ENCODE peak calls at places on chromosomes 2 and 18, in ten cellular contexts. B, T, G, D, F, R, W, Q, X and L are unnamed samples.

GRCh38 chr2:61549546-61549945 is 11.4 kb upstream of the XPO1 start:
- DNase-seq in B (no peak), T (peak), G (no peak), D (no peak), F (no peak), R (no peak), W (no peak), Q (no peak), X (no peak), L (no peak)

GRCh38 chr18:23969664-23970063 is 44.9 kb upstream of the TTC39C start:
- DNase-seq in B (no peak), T (no peak), G (no peak), D (no peak), F (no peak), R (no peak), W (no peak), Q (no peak), X (no peak), L (no peak)

GRCh38 chr2:51018145-51018544 is 13.8 kb downstream of the NRXN1 start:
- DNase-seq in B (no peak), T (no peak), G (no peak), D (no peak), F (no peak), R (no peak), W (no peak), Q (no peak), X (no peak), L (no peak)

GRCh38 chr2:24201496-24201895 is 26.6 kb downstream of the FAM228A start:
- DNase-seq in B (no peak), T (no peak), G (no peak), D (no peak), F (no peak), R (no peak), W (no peak), Q (no peak), X (no peak), L (no peak)

GRCh38 chr2:168718622-168719021 is 83.8 kb upstream of the NOSTRIN start:
- DNase-seq in B (no peak), T (no peak), G (no peak), D (no peak), F (no peak), R (no peak), W (no peak), Q (no peak), X (no peak), L (no peak)

GRCh38 chr2:45595724-45596435 is 15.2 kb downstream of the SRBD1 start:
- DNase-seq in B (no peak), T (no peak), G (peak), D (no peak), F (peak), R (no peak), W (peak), Q (no peak), X (peak), L (no peak)

GRCh38 chr2:149465873-149466272 is 121.7 kb downstream of the MMADHC start:
- DNase-seq in B (no peak), T (no peak), G (no peak), D (no peak), F (no peak), R (no peak), W (no peak), Q (no peak), X (no peak), L (no peak)

GRCh38 chr2:10331702-10332401 is 29.1 kb downstream of the HPCAL1 start:
- DNase-seq in B (peak), T (no peak), G (no peak), D (no peak), F (peak), R (no peak), W (no peak), Q (no peak), X (no peak), L (no peak)

GRCh38 chr18:59910967-59911366 is 11.2 kb downstream of the PMAIP1 start:
- DNase-seq in B (no peak), T (no peak), G (no peak), D (no peak), F (no peak), R (no peak), W (no peak), Q (peak), X (no peak), L (no peak)

GRCh38 chr2:204678031-204678430 is 132.8 kb downstream of the PARD3B start:
- DNase-seq in B (no peak), T (no peak), G (no peak), D (no peak), F (no peak), R (no peak), W (no peak), Q (no peak), X (no peak), L (no peak)

GRCh38 chr2:30705056-30705455 is 102.2 kb downstream of the CAPN13 start:
- DNase-seq in B (no peak), T (no peak), G (no peak), D (no peak), F (no peak), R (no peak), W (no peak), Q (no peak), X (no peak), L (no peak)

GRCh38 chr18:25467226-25468065 is 115.5 kb upstream of the ZNF521 start:
- DNase-seq in B (no peak), T (no peak), G (no peak), D (no peak), F (no peak), R (no peak), W (no peak), Q (no peak), X (no peak), L (no peak)

GRCh38 chr2:231715988-231716616 is 7.8 kb downstream of the PTMA start:
- DNase-seq in B (no peak), T (no peak), G (no peak), D (no peak), F (no peak), R (no peak), W (no peak), Q (no peak), X (no peak), L (no peak)

GRCh38 chr2:8682719-8683667 is 1.1 kb downstream of the ID2 start:
- DNase-seq in B (peak), T (no peak), G (no peak), D (peak), F (peak), R (no peak), W (peak), Q (peak), X (peak), L (peak)

GRCh38 chr2:169670215-169670651 is 24.0 kb downstream of the CFAP210 start:
- DNase-seq in B (no peak), T (no peak), G (no peak), D (no peak), F (no peak), R (no peak), W (no peak), Q (no peak), X (no peak), L (no peak)

GRCh38 chr2:69241664-69242063 is 145.4 kb downstream of the GFPT1 start:
- DNase-seq in B (no peak), T (no peak), G (no peak), D (no peak), F (no peak), R (no peak), W (no peak), Q (no peak), X (no peak), L (no peak)

GRCh38 chr2:8004250-8004681 is 677.6 kb upstream of the ID2 start:
- DNase-seq in B (no peak), T (no peak), G (no peak), D (peak), F (peak), R (no peak), W (peak), Q (no peak), X (peak), L (peak)

GRCh38 chr2:74528600-74529356 is 728 bp downstream of the AUP1 start:
- DNase-seq in B (peak), T (no peak), G (no peak), D (no peak), F (peak), R (no peak), W (no peak), Q (no peak), X (no peak), L (no peak)

GRCh38 chr2:74531666-74532065 is 1.9 kb downstream of the HTRA2 start:
- DNase-seq in B (no peak), T (no peak), G (no peak), D (no peak), F (no peak), R (no peak), W (no peak), Q (no peak), X (no peak), L (no peak)

GRCh38 chr2:74530239-74531161 is 767 bp downstream of the HTRA2 start:
- DNase-seq in B (peak), T (no peak), G (no peak), D (no peak), F (peak), R (no peak), W (no peak), Q (no peak), X (peak), L (no peak)

GRCh38 chr2:74527741-74528140 is 1.7 kb upstream of the DQX1 start:
- DNase-seq in B (no peak), T (no peak), G (no peak), D (no peak), F (no peak), R (no peak), W (no peak), Q (no peak), X (no peak), L (no peak)

DNA sequence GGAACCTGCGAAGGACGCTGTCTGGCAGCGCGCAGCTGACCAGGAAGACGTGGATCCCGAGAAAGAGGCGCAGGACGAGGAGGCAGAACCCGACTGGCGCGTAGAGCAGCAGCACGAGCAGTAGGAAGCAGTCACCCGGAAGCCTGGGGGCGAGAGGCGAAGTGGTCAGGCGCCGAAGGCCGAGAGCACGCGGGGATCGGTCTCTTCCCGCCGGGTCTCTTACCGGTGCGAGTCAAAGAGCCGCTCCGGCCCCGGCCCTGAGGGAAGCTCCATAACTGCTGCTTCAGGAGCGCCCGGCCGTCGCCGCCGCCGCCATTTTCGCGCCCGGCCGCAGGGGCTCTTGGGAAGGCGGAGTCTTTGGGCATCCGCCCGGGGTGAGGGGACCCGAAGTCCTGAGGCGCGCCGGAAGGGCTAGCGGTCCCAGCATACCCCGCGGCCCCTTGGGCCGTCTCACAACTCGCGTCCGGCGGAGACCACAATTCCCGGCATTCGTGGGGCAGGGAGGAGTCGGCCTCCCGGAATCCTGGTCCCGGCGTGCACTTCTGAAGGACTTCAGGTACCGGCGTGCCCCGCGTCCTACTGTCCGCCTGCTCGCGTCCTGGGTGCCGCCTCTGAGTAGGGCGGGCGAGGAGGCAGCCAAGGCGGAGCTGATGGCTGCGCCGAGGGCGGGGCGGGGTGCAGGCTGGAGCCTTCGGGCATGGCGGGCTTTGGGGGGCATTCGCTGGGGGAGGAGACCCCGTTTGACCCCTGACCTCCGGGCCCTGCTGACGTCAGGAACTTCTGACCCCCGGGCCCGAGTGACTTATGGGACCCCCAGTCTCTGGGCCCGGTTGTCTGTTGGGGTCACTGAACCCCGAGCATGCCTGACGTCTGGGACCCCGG is at the start of the genes AUP1 and HTRA2:
- DNase-seq in B (peak), T (peak), G (peak), D (peak), F (peak), R (peak), W (peak), Q (peak), X (peak), L (peak)
- TF ChIP-seq POLR2A in B (peak), T (peak), G (peak), D (peak), F (peak), R (no peak), W (peak), Q (peak), X (no peak), L (peak)

DNA sequence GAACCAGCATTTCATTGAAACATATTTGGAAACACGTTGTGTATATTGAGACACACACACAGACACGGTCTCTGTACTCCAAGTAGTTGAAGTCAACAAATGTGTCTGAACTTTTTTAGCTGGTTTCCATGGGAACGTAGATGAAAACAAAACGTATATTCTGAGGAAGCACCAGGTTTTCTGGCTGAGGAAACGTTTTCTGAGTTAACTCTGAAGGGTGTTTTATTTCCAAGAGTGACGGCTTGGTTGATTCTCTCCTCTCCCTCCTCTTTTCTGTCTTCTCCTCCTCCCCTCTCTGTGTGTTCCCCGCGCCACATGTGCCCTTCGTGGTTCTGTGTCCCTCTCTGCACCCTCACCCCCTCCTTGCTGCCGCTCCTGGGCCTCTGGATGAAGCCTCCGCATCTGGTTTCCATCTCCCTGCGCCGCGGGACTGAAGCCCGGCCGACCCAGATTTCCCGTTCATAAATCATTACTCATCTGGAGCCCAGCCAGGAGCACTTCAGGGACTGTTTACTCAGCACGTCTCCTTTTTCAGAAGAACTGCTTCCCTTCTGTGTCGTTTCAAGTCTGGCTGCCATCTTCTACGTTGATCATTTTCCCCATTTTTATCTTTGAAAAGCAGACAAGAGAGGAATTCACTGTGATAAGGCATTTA is 122.7 kb downstream of the COL6A3 start:
- DNase-seq in B (peak), T (peak), G (peak), D (peak), F (peak), R (peak), W (peak), Q (peak), X (peak), L (peak)
- H3K4me3 ChIP-seq in B (no peak), T (peak), G (no peak), D (no peak), F (no peak), R (no peak), W (no peak), Q (no peak), X (no peak), L (no peak)

DNA sequence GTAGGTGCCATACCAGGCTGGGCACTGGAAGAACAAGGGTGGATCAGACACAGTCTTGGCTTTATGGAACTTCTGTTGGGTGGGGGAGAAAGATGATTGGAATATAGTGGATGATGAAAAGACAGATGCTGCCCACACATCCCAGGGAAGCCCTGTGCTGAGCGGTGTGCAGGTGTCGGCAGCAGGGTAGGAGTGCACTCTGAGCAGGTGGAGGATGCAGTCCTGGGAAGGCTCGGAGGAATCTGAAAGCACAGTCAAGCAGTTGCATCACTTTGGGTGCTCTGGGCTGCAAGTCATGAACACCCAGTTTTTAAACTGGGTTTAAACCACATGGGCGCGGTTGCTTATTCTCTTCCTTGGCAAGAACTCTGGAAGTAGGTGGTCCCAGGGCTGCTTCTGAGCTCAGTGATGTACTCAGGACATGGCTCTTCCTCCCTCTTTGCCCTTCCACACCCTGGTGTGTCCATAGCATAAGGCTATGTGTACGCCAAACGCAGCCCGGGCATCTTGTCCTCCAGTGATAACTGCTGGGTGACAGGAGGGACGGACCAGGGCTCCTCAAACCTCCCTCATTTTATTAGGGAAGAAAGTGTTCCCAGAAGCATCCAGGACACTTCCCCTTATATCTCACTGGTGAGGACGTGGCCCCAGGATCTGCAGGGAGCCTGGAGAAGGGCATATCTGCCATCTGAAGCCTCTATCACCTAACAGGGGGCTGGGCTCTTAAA is 84.0 kb downstream of the SH3RF3 start:
- DNase-seq in B (no peak), T (no peak), G (no peak), D (no peak), F (no peak), R (no peak), W (no peak), Q (no peak), X (no peak), L (peak)
- TF ChIP-seq POLR2A in B (no peak), T (no peak), G (no peak), D (no peak), F (no peak), R (no peak), W (no peak), Q (no peak), X (no peak), L (no peak)

GRCh38 chr2:190972213-190972612 is 41.8 kb downstream of the STAT1 start:
- DNase-seq in B (no peak), T (no peak), G (no peak), D (no peak), F (no peak), R (no peak), W (no peak), Q (no peak), X (no peak), L (no peak)

GRCh38 chr2:190973262-190973661 is 40.7 kb downstream of the STAT1 start:
- DNase-seq in B (no peak), T (no peak), G (no peak), D (no peak), F (no peak), R (no peak), W (no peak), Q (no peak), X (no peak), L (no peak)

GRCh38 chr2:190972846-190973245 is 41.1 kb downstream of the STAT1 start:
- DNase-seq in B (no peak), T (no peak), G (no peak), D (no peak), F (no peak), R (no peak), W (no peak), Q (no peak), X (no peak), L (no peak)

GRCh38 chr2:190974629-190975361 is 39.2 kb downstream of the STAT1 start:
- DNase-seq in B (no peak), T (no peak), G (no peak), D (no peak), F (no peak), R (no peak), W (no peak), Q (no peak), X (no peak), L (no peak)

GRCh38 chr2:190973726-190974628 is 40.0 kb downstream of the STAT1 start:
- DNase-seq in B (no peak), T (no peak), G (no peak), D (no peak), F (no peak), R (no peak), W (no peak), Q (no peak), X (no peak), L (no peak)
- H3K4me3 ChIP-seq in B (no peak), T (no peak), G (no peak), D (no peak), F (no peak), R (no peak), W (no peak), Q (no peak), X (no peak), L (no peak)

GRCh38 chr2:202911203-202911512 is 315 bp downstream of the WDR12 start:
- DNase-seq in B (no peak), T (no peak), G (no peak), D (no peak), F (no peak), R (no peak), W (no peak), Q (no peak), X (no peak), L (no peak)

GRCh38 chr2:202909394-202910192 is 1.9 kb downstream of the WDR12 start:
- DNase-seq in B (no peak), T (no peak), G (no peak), D (no peak), F (no peak), R (no peak), W (no peak), Q (no peak), X (no peak), L (no peak)

GRCh38 chr2:202908186-202908585 is 3.3 kb downstream of the WDR12 start:
- DNase-seq in B (no peak), T (no peak), G (no peak), D (no peak), F (no peak), R (no peak), W (no peak), Q (no peak), X (no peak), L (no peak)

GRCh38 chr2:202910687-202911086 is 786 bp downstream of the WDR12 start:
- DNase-seq in B (no peak), T (no peak), G (no peak), D (no peak), F (no peak), R (no peak), W (no peak), Q (no peak), X (no peak), L (no peak)

DNA sequence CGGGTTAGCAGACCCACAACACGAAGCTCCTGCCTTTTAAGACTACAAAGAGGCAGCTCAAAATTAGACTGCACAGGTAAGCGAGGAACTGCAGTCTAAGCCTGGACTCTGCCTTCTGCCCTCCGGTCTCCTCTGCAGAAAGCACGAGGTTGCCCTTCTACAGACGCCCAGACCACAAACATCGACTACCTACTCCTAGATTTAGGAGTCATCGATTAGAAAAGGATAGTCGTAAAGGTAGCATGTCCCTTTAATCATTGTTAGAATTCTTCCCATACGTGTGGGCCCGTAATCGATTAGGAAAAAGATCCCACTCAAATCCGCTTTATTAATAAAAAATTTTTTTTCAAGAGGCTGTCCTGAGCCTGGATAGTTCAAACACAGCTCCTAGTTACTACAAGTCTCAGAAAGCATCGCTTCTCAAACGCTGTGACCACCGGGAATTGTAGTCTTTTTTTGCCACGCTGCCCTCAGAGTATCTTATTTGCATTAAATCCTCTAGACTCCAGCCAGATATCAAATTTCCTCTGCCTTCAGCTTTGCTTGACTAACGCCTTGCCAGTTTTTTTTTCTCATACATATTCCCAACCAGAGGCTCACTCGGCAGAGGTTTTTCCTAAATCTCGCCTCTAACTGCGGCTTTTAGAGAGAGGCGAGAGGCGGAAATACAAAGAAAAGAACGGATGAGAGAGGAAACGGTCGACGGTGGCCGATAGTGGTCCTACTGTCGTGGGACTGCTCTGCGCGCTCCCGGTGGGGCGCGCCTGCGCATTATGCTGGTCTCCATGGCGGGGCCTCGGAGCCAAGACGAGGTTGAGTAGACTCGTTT is at the start of the genes CARF and WDR12:
- DNase-seq in B (peak), T (peak), G (peak), D (peak), F (peak), R (peak), W (peak), Q (peak), X (peak), L (peak)
- TF ChIP-seq POLR2A in B (peak), T (peak), G (no peak), D (peak), F (peak), R (no peak), W (no peak), Q (peak), X (no peak), L (peak)

GRCh38 chr2:42049411-42050349 is 1.9 kb downstream of the PKDCC start:
- DNase-seq in B (no peak), T (no peak), G (no peak), D (peak), F (no peak), R (no peak), W (no peak), Q (no peak), X (no peak), L (peak)
- H3K4me3 ChIP-seq in B (peak), T (peak), G (peak), D (peak), F (peak), R (peak), W (peak), Q (peak), X (peak), L (peak)

GRCh38 chr2:157221394-157221988 is 36.0 kb upstream of the GALNT5 start:
- DNase-seq in B (no peak), T (no peak), G (no peak), D (no peak), F (no peak), R (no peak), W (no peak), Q (no peak), X (no peak), L (no peak)
- TF ChIP-seq POLR2A in B (no peak), T (no peak), G (no peak), D (no peak), F (no peak), R (no peak), W (no peak), Q (no peak), X (no peak), L (no peak)